ENCODE peak calls at places on chromosomes 11 and 22, in nine cellular contexts. E is transverse colon; L is effector memory CD8-positive, alpha-beta T cell; S is nephron progenitor cell; Q is NK-92 treated with Interleukin-12 subunit alpha and Interleukin-12 subunit beta, amount 100 ng/mL, for 24 hours; X is renal cortical epithelial cell; M is ureter; U is WTC11; Y is PC-9. K is an unnamed sample.

GRCh38 chr11:133064152-133064877 is 468.0 kb downstream of the OPCML start:
- DNase-seq in E (peak; percentile 29), L (no peak), S (peak; percentile 89), Q (no peak), X (peak; percentile 45), M (peak; percentile 72), U (peak; percentile 90), Y (no peak), K (no peak)

GRCh38 chr11:125871391-125872137 is 15.9 kb upstream of the HYLS1 start:
- DNase-seq in E (no peak), L (peak; percentile 18), S (peak; percentile 66), Q (peak; percentile 11), X (no peak), M (no peak), U (peak; percentile 79), Y (no peak), K (no peak)

GRCh38 chr11:127564803-127565202 is 564.2 kb upstream of the KIRREL3 start:
- DNase-seq in E (no peak), L (no peak), S (no peak), Q (no peak), X (peak; percentile 35), M (no peak), U (no peak), Y (no peak), K (no peak)

GRCh38 chr11:32888805-32889204 is 3.8 kb upstream of the QSER1 start:
- DNase-seq in E (no peak), L (no peak), S (no peak), Q (no peak), X (peak; percentile 53), M (no peak), U (no peak), Y (peak; percentile 75), K (no peak)

GRCh38 chr22:45878051-45878764 is 98.8 kb downstream of the WNT7B start:
- DNase-seq in E (peak; percentile 3), L (no peak), S (peak; percentile 40), Q (no peak), X (no peak), M (peak; percentile 39), U (no peak), Y (no peak), K (no peak)

GRCh38 chr11:120625565-120625964 is 114.0 kb downstream of the GRIK4 start:
- DNase-seq in E (no peak), L (no peak), S (no peak), Q (peak; percentile 31), X (no peak), M (no peak), U (no peak), Y (no peak), K (no peak)

GRCh38 chr11:44619931-44620725 is 54.7 kb downstream of the CD82 start:
- DNase-seq in E (peak; percentile 6), L (no peak), S (no peak), Q (no peak), X (no peak), M (peak; percentile 39), U (no peak), Y (no peak), K (no peak)

GRCh38 chr22:20080776-20081654 is 974 bp downstream of the DGCR8 start:
- DNase-seq in E (peak; percentile 25), L (no peak), S (peak; percentile 32), Q (no peak), X (peak; percentile 30), M (no peak), U (no peak), Y (peak; percentile 36), K (no peak)

GRCh38 chr11:65696802-65697552 is 15.1 kb upstream of the KAT5 start:
- DNase-seq in E (no peak), L (no peak), S (no peak), Q (no peak), X (no peak), M (no peak), U (no peak), Y (no peak), K (no peak)

GRCh38 chr11:26144309-26144690 is 187.6 kb upstream of the ANO3 start:
- DNase-seq in E (no peak), L (no peak), S (no peak), Q (no peak), X (no peak), M (no peak), U (no peak), Y (no peak), K (no peak)

GRCh38 chr22:46934172-46934745 is 171.8 kb downstream of the TBC1D22A start:
- DNase-seq in E (no peak), L (no peak), S (no peak), Q (no peak), X (no peak), M (no peak), U (no peak), Y (no peak), K (no peak)

GRCh38 chr22:45671783-45672563 is at the start of gene ATXN10:
- DNase-seq in E (peak; percentile 56), L (peak; percentile 44), S (peak; percentile 90), Q (peak; percentile 26), X (peak; percentile 31), M (peak; percentile 78), U (peak; percentile 24), Y (peak; percentile 53), K (peak; percentile 73)

GRCh38 chr11:14346303-14346702 is 12.7 kb downstream of the RRAS2 start:
- DNase-seq in E (no peak), L (no peak), S (no peak), Q (no peak), X (no peak), M (no peak), U (no peak), Y (no peak), K (no peak)

GRCh38 chr11:125123947-125124633 is 12.7 kb upstream of the TMEM218 start:
- DNase-seq in E (peak; percentile 50), L (no peak), S (peak; percentile 38), Q (peak; percentile 12), X (peak; percentile 56), M (peak; percentile 71), U (peak; percentile 58), Y (peak; percentile 72), K (peak; percentile 4)

GRCh38 chr11:20156280-20156875 is 3.9 kb downstream of the DBX1 start:
- DNase-seq in E (peak; percentile 42), L (peak; percentile 29), S (peak; percentile 34), Q (no peak), X (no peak), M (no peak), U (peak; percentile 81), Y (no peak), K (no peak)

GRCh38 chr22:37990302-37990701 is 5.9 kb upstream of the SOX10 start:
- DNase-seq in E (no peak), L (no peak), S (no peak), Q (no peak), X (no peak), M (no peak), U (no peak), Y (no peak), K (no peak)

GRCh38 chr11:5369793-5370192 is 13.8 kb upstream of the OR51M1 start:
- DNase-seq in E (no peak), L (no peak), S (peak; percentile 8), Q (no peak), X (no peak), M (no peak), U (no peak), Y (no peak), K (peak; percentile 24)

GRCh38 chr11:78351193-78351592 is 66.4 kb downstream of the GAB2 start:
- DNase-seq in E (no peak), L (no peak), S (no peak), Q (no peak), X (no peak), M (no peak), U (no peak), Y (no peak), K (peak; percentile 10)

GRCh38 chr11:9625728-9626127 is 38.1 kb upstream of the SWAP70 start:
- DNase-seq in E (no peak), L (no peak), S (no peak), Q (no peak), X (no peak), M (no peak), U (no peak), Y (no peak), K (no peak)

GRCh38 chr11:1152316-1153104 is 5.2 kb upstream of the MUC5AC start:
- DNase-seq in E (no peak), L (no peak), S (no peak), Q (peak; percentile 53), X (peak; percentile 70), M (peak; percentile 41), U (peak; percentile 12), Y (peak; percentile 83), K (no peak)

GRCh38 chr22:30485362-30485988 is 13.7 kb upstream of the SEC14L3 start:
- DNase-seq in E (peak; percentile 72), L (peak; percentile 75), S (peak; percentile 81), Q (peak; percentile 29), X (peak; percentile 13), M (peak; percentile 72), U (peak; percentile 84), Y (peak; percentile 49), K (peak; percentile 55)

GRCh38 chr11:19421134-19421533 is 180.4 kb upstream of the E2F8 start:
- DNase-seq in E (no peak), L (no peak), S (no peak), Q (no peak), X (no peak), M (no peak), U (no peak), Y (peak; percentile 32), K (no peak)

GRCh38 chr11:93718057-93718563 is 23.2 kb downstream of the TAF1D start:
- DNase-seq in E (no peak), L (no peak), S (no peak), Q (no peak), X (no peak), M (no peak), U (no peak), Y (no peak), K (peak; percentile 58)

GRCh38 chr11:1235615-1236315 is 12.9 kb downstream of the MUC5B start:
- DNase-seq in E (peak; percentile 5), L (no peak), S (peak; percentile 1), Q (no peak), X (no peak), M (no peak), U (no peak), Y (no peak), K (no peak)

GRCh38 chr11:128694618-128695481 is 978 bp downstream of the FLI1 start:
- DNase-seq in E (no peak), L (no peak), S (peak; percentile 52), Q (no peak), X (no peak), M (no peak), U (peak; percentile 59), Y (no peak), K (no peak)

GRCh38 chr11:110509485-110509884 is 79.7 kb downstream of the FDX1 start:
- DNase-seq in E (no peak), L (no peak), S (no peak), Q (no peak), X (no peak), M (no peak), U (no peak), Y (no peak), K (no peak)

GRCh38 chr22:23243006-23243573 is 62.8 kb downstream of the BCR start:
- DNase-seq in E (no peak), L (peak; percentile 43), S (peak; percentile 42), Q (no peak), X (no peak), M (no peak), U (peak; percentile 62), Y (no peak), K (no peak)

GRCh38 chr11:69518081-69518950 is 36.9 kb downstream of the LINC01488 start:
- DNase-seq in E (no peak), L (no peak), S (no peak), Q (no peak), X (no peak), M (no peak), U (no peak), Y (no peak), K (no peak)

GRCh38 chr11:120210651-120211521 is at the start of gene OAF:
- DNase-seq in E (peak; percentile 73), L (peak; percentile 22), S (peak; percentile 85), Q (no peak), X (peak; percentile 74), M (peak; percentile 73), U (peak; percentile 87), Y (peak; percentile 85), K (peak; percentile 73)

GRCh38 chr22:21026783-21027692 is 5.3 kb downstream of the SLC7A4 start:
- DNase-seq in E (no peak), L (no peak), S (no peak), Q (no peak), X (no peak), M (no peak), U (no peak), Y (no peak), K (no peak)

GRCh38 chr11:12193515-12194336 is 83.3 kb downstream of the MICAL2 start:
- DNase-seq in E (no peak), L (no peak), S (no peak), Q (no peak), X (no peak), M (no peak), U (no peak), Y (no peak), K (no peak)

K was measured in GDM1.